ENCODE peak calls at places on chromosomes 12 and 14, in eight cellular contexts. R is NCI-H69, C is AG20443, I is HL-60, K is SW480, S is GM04504, U is psoas muscle, J is epithelial cell of prostate. A is an unnamed sample.

GRCh38 chr14:51473808-51474207 is 177.9 kb upstream of the FRMD6 start:
- DNase-seq in R (no peak), C (no peak), I (no peak), K (no peak), S (no peak), U (no peak), J (no peak), A (no peak)

GRCh38 chr12:41521872-41522379 is 333.8 kb downstream of the PDZRN4 start:
- DNase-seq in R (peak; percentile 55), C (peak; percentile 57), I (no peak), K (peak; percentile 1), S (peak; percentile 81), U (no peak), J (peak; percentile 61), A (peak; percentile 68)

GRCh38 chr14:105375635-105376057 is 22.7 kb upstream of the TEX22 start:
- DNase-seq in R (peak; percentile 18), C (no peak), I (peak; percentile 40), K (no peak), S (no peak), U (no peak), J (no peak), A (no peak)

GRCh38 chr14:24699052-24699451 is 65.1 kb upstream of the GZMB start:
- DNase-seq in R (no peak), C (no peak), I (no peak), K (no peak), S (no peak), U (no peak), J (no peak), A (no peak)

GRCh38 chr12:34305176-34305575 is 282.9 kb downstream of the ALG10 start:
- DNase-seq in R (no peak), C (no peak), I (no peak), K (no peak), S (no peak), U (no peak), J (no peak), A (no peak)

GRCh38 chr12:58364389-58365086 is 423.2 kb downstream of the ATP23 start:
- DNase-seq in R (peak; percentile 18), C (peak; percentile 91), I (no peak), K (peak; percentile 16), S (peak; percentile 98), U (no peak), J (peak; percentile 81), A (peak; percentile 100)

GRCh38 chr14:60252630-60253029 is 3.6 kb downstream of the PPM1A start:
- DNase-seq in R (no peak), C (no peak), I (no peak), K (no peak), S (no peak), U (no peak), J (no peak), A (no peak)

GRCh38 chr14:59771577-59771976 is 99.0 kb downstream of the RTN1 start:
- DNase-seq in R (peak; percentile 89), C (no peak), I (no peak), K (peak; percentile 5), S (no peak), U (no peak), J (no peak), A (no peak)

GRCh38 chr12:95621725-95622124 is 70.4 kb upstream of the USP44 start:
- DNase-seq in R (no peak), C (no peak), I (no peak), K (no peak), S (no peak), U (no peak), J (no peak), A (no peak)

GRCh38 chr14:24889843-24890242 is 160.1 kb downstream of the STXBP6 start:
- DNase-seq in R (no peak), C (no peak), I (no peak), K (no peak), S (no peak), U (no peak), J (no peak), A (no peak)

GRCh38 chr12:106274012-106274411 is 26.2 kb upstream of the CKAP4 start:
- DNase-seq in R (no peak), C (no peak), I (no peak), K (no peak), S (no peak), U (no peak), J (no peak), A (no peak)

GRCh38 chr12:112322882-112323547 is 59.2 kb downstream of the HECTD4 start:
- DNase-seq in R (no peak), C (no peak), I (no peak), K (no peak), S (no peak), U (no peak), J (no peak), A (no peak)

GRCh38 chr12:131942671-131943070 is 7.1 kb upstream of the EP400 start:
- DNase-seq in R (no peak), C (no peak), I (no peak), K (no peak), S (no peak), U (no peak), J (no peak), A (no peak)

GRCh38 chr12:122934722-122935121 is 31.5 kb downstream of the ABCB9 start:
- DNase-seq in R (no peak), C (no peak), I (no peak), K (no peak), S (no peak), U (no peak), J (no peak), A (no peak)

GRCh38 chr12:52522346-52523011 is 2.3 kb upstream of the KRT5 start:
- DNase-seq in R (no peak), C (peak; percentile 52), I (no peak), K (peak; percentile 92), S (peak; percentile 14), U (no peak), J (no peak), A (no peak)

GRCh38 chr12:118292836-118293235 is 79.9 kb downstream of the TAOK3 start:
- DNase-seq in R (no peak), C (no peak), I (no peak), K (no peak), S (no peak), U (no peak), J (no peak), A (no peak)

GRCh38 chr14:63046339-63047268 is 1.3 kb upstream of the KCNH5 start:
- DNase-seq in R (peak; percentile 57), C (no peak), I (no peak), K (no peak), S (no peak), U (no peak), J (no peak), A (no peak)

GRCh38 chr14:73814158-73814557 is 37.5 kb upstream of the PTGR2 start:
- DNase-seq in R (no peak), C (no peak), I (no peak), K (no peak), S (no peak), U (no peak), J (no peak), A (no peak)

GRCh38 chr12:108337235-108338223 is 1.6 kb downstream of the CMKLR1 start:
- DNase-seq in R (peak; percentile 20), C (peak; percentile 56), I (peak; percentile 24), K (peak; percentile 16), S (no peak), U (no peak), J (no peak), A (peak; percentile 55)

GRCh38 chr12:45303955-45304354 is 88.1 kb downstream of the ANO6 start:
- DNase-seq in R (no peak), C (no peak), I (no peak), K (no peak), S (no peak), U (no peak), J (no peak), A (no peak)

GRCh38 chr12:24537241-24537860 is 411.6 kb downstream of the BCAT1 start:
- DNase-seq in R (peak; percentile 27), C (no peak), I (no peak), K (no peak), S (no peak), U (no peak), J (no peak), A (no peak)

GRCh38 chr14:64726585-64726890 is 22.3 kb downstream of the PLEKHG3 start:
- DNase-seq in R (peak; percentile 99), C (no peak), I (no peak), K (peak; percentile 91), S (no peak), U (no peak), J (peak; percentile 89), A (peak; percentile 68)

GRCh38 chr14:77314043-77314442 is 6.6 kb downstream of the POMT2 start:
- DNase-seq in R (no peak), C (peak; percentile 67), I (no peak), K (peak; percentile 69), S (peak; percentile 95), U (no peak), J (peak; percentile 98), A (peak; percentile 30)

GRCh38 chr12:107435072-107435471 is 250.5 kb upstream of the PWP1 start:
- DNase-seq in R (no peak), C (no peak), I (no peak), K (no peak), S (no peak), U (no peak), J (no peak), A (no peak)

GRCh38 chr12:31033681-31034080 is 40.0 kb upstream of the DDX11 start:
- DNase-seq in R (no peak), C (no peak), I (no peak), K (no peak), S (no peak), U (no peak), J (no peak), A (no peak)

GRCh38 chr12:31590730-31591307 is at the start of gene DENND5B:
- DNase-seq in R (peak; percentile 100), C (peak; percentile 90), I (peak; percentile 24), K (peak; percentile 57), S (no peak), U (peak; percentile 84), J (no peak), A (peak; percentile 87)

GRCh38 chr12:13022737-13023370 is 21.3 kb upstream of the FAM234B start:
- DNase-seq in R (no peak), C (no peak), I (no peak), K (no peak), S (no peak), U (no peak), J (no peak), A (no peak)

GRCh38 chr14:53004976-53005375 is 54.1 kb upstream of the FERMT2 start:
- DNase-seq in R (no peak), C (no peak), I (no peak), K (no peak), S (no peak), U (no peak), J (no peak), A (no peak)

GRCh38 chr12:155646-156045 is 58.3 kb downstream of the SLC6A12 start:
- DNase-seq in R (no peak), C (no peak), I (no peak), K (no peak), S (no peak), U (no peak), J (no peak), A (no peak)

GRCh38 chr14:60199321-60199720 is 34.1 kb upstream of the DHRS7 start:
- DNase-seq in R (no peak), C (no peak), I (no peak), K (no peak), S (no peak), U (no peak), J (no peak), A (no peak)

GRCh38 chr12:69553626-69554248 is 31.5 kb upstream of the CCT2 start:
- DNase-seq in R (peak; percentile 76), C (peak; percentile 13), I (no peak), K (no peak), S (no peak), U (no peak), J (peak; percentile 61), A (peak; percentile 29)

GRCh38 chr12:34097213-34097612 is 74.9 kb downstream of the ALG10 start:
- DNase-seq in R (no peak), C (no peak), I (no peak), K (no peak), S (no peak), U (no peak), J (no peak), A (no peak)

GRCh38 chr14:67166450-67166853 is 22.8 kb upstream of the GARIN2 start:
- DNase-seq in R (peak; percentile 33), C (peak; percentile 47), I (no peak), K (peak; percentile 65), S (peak; percentile 20), U (no peak), J (no peak), A (peak; percentile 58)

A was measured in ACHN.